ENCODE peak calls at places on chromosomes 4 and X, in four cellular contexts. T, F, D and W are unnamed samples.

GRCh38 chr4:169132561-169133305 is 122.7 kb upstream of the CBR4 start:
- DNase-seq in D (no peak), T (no peak), F (no peak), W (no peak)

GRCh38 chrX:155235891-155236290 is 19.6 kb downstream of the VBP1 start:
- DNase-seq in F (peak), T (no peak), D (no peak), W (no peak)

GRCh38 chr4:173014113-173014558 is 154.5 kb upstream of the GALNT7 start:
- DNase-seq in F (peak), T (peak), D (peak), W (peak)

GRCh38 chr4:48139688-48140087 is 5.6 kb upstream of the TXK start:
- DNase-seq in D (no peak), F (peak), T (peak), W (no peak)

GRCh38 chr4:52837716-52838558 is 24.2 kb upstream of the RASL11B start:
- DNase-seq in T (peak), D (no peak), F (peak), W (no peak)

GRCh38 chr4:73836373-73837269 is at the start of gene CXCL6:
- DNase-seq in T (no peak), F (peak), D (peak), W (peak)

GRCh38 chr4:182143086-182143821 is 99.9 kb upstream of the TENM3 start:
- DNase-seq in F (no peak), T (peak), D (peak), W (no peak)

GRCh38 chr4:118224239-118224829 is 128.5 kb downstream of the PRSS12 start:
- DNase-seq in F (peak), T (peak), D (peak), W (no peak)

GRCh38 chr4:6267573-6267972 is 2.1 kb upstream of the WFS1 start:
- DNase-seq in T (no peak), F (peak), D (no peak), W (no peak)

GRCh38 chrX:39752820-39753219 is 344.9 kb downstream of the BCOR start:
- DNase-seq in T (peak), D (no peak), F (peak), W (no peak)

GRCh38 chr4:7190668-7191545 is 1.4 kb upstream of the SORCS2 start:
- DNase-seq in F (no peak), T (no peak), D (no peak), W (peak)

GRCh38 chrX:17374619-17375360 is at the start of gene NHS:
- DNase-seq in D (peak), T (peak), F (peak), W (peak)

GRCh38 chr4:139184129-139184528 is 7.1 kb upstream of the ELF2 start:
- DNase-seq in D (no peak), T (peak), F (peak), W (no peak)

GRCh38 chr4:65670331-65671031 is at the start of gene EPHA5:
- DNase-seq in F (peak), D (peak), T (peak), W (peak)

GRCh38 chr4:84965558-84966381 is 720 bp downstream of the WDFY3 start:
- DNase-seq in T (peak), D (peak), F (peak), W (peak)

GRCh38 chr4:84967292-84967651 is 782 bp upstream of the WDFY3 start:
- DNase-seq in T (peak), F (peak), D (no peak), W (no peak)

GRCh38 chr4:84966382-84967291 is at the start of gene WDFY3:
- DNase-seq in F (peak), T (peak), D (peak), W (peak)

GRCh38 chr4:84962102-84962501 is 4.4 kb downstream of the WDFY3 start:
- DNase-seq in T (no peak), D (no peak), F (no peak), W (no peak)

GRCh38 chr4:84964995-84965557 is 1.4 kb downstream of the WDFY3 start:
- DNase-seq in T (no peak), D (no peak), F (no peak), W (no peak)
- H3K4ac ChIP-seq in T (peak), D (no peak), F (no peak), W (no peak)

GRCh38 chr4:8269535-8270417 is at the start of gene HTRA3:
- DNase-seq in F (peak), D (peak), T (peak), W (peak)
- H3K4ac ChIP-seq in F (peak), D (no peak), T (peak), W (no peak)

GRCh38 chrX:84188320-84188834 is 378 bp upstream of the RPS6KA6 start:
- DNase-seq in D (no peak), F (peak), T (peak), W (peak)
- H3K4ac ChIP-seq in D (no peak), F (no peak), T (no peak), W (no peak)

GRCh38 chr4:153465583-153465921 is 608 bp upstream of the TMEM131L start:
- DNase-seq in D (no peak), T (peak), F (peak), W (no peak)
- H3K4ac ChIP-seq in D (no peak), T (no peak), F (no peak), W (no peak)

GRCh38 chr4:56979674-56980073 is 978 bp downstream of the POLR2B start:
- DNase-seq in D (no peak), F (peak), T (peak), W (peak)

GRCh38 chr4:56976283-56976877 is 1.0 kb downstream of the NOA1 start:
- DNase-seq in D (no peak), T (no peak), F (peak), W (no peak)

GRCh38 chr4:56977321-56978012 is at the start of gene NOA1:
- DNase-seq in D (peak), T (peak), F (peak), W (peak)

GRCh38 chr4:56978750-56979303 is at the start of gene POLR2B:
- DNase-seq in F (peak), D (peak), T (peak), W (peak)

DNA sequence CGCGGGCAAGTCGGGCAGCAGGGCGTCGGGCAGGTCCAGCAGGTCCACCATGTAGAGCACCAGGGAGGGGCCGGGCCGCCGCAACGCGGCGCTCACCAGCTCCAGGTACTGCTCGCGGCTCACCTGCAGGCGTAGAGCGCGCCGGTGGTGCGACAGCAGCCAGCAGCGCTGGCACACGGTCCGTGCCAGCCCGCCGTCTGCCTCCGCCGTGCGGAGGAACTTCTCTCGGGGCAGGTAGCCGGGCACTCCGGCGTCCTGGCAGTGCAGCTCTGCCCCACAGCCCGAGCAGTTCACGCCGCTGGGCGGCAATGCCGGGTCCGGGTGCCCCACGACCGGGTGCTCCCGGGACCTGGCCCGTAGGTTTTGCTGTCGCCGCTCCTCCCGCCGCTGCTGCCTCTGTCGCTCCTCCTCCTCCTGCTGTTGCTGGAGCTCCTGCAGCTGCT is 507 bp downstream of the NOA1 start:
- DNase-seq in F (peak), T (no peak), D (peak), W (peak)
- H3K4ac ChIP-seq in F (no peak), T (no peak), D (no peak), W (no peak)

GRCh38 chrX:19137064-19137463 is 14.8 kb upstream of the ADGRG2 start:
- DNase-seq in T (no peak), D (no peak), F (no peak), W (no peak)
- H3K4ac ChIP-seq in T (no peak), D (no peak), F (no peak), W (no peak)